ENCODE peak calls at places on chromosomes 16 and 17, in seven cellular contexts. A is nephron progenitor cell, H is NCI-H2081 treated with DMSO at 0.1 percent for 48 hours, K is germinal center, R is skeletal muscle cell, I is NCI-H2029 treated with DMSO at 0.1 percent for 48 hours, V is hypothalamus. Z is an unnamed sample.

GRCh38 chr17:72717676-72718075 is 374.8 kb downstream of the SLC39A11 start:
- DNase-seq in I (no peak), A (no peak), H (no peak), V (no peak), R (no peak), K (no peak), Z (no peak)

GRCh38 chr17:61204456-61204855 is 195.2 kb upstream of the TBX2 start:
- DNase-seq in H (no peak), R (no peak), A (no peak), K (no peak), I (no peak), V (no peak), Z (no peak)

GRCh38 chr16:726188-726437 is 130 bp downstream of the CCDC78 start:
- DNase-seq in R (no peak), A (no peak), H (no peak), V (no peak), K (no peak), I (no peak), Z (no peak)

GRCh38 chr17:301681-302299 is 50.8 kb downstream of the RPH3AL start:
- DNase-seq in K (no peak), H (no peak), R (peak), I (no peak), V (no peak), A (no peak), Z (no peak)

GRCh38 chr17:2946130-2946529 is 117.3 kb downstream of the OR1D5 start:
- DNase-seq in H (no peak), A (no peak), R (no peak), V (no peak), I (no peak), K (no peak), Z (no peak)

GRCh38 chr16:80263181-80263823 is 277.5 kb upstream of the DYNLRB2 start:
- DNase-seq in V (no peak), I (no peak), H (no peak), K (no peak), A (no peak), R (no peak), Z (no peak)

GRCh38 chr17:73591278-73592078 is 52.8 kb downstream of the SDK2 start:
- DNase-seq in V (no peak), I (no peak), H (no peak), R (no peak), K (peak), A (no peak), Z (no peak)

GRCh38 chr17:31072186-31072585 is 22.6 kb upstream of the NF1 start:
- DNase-seq in R (no peak), I (no peak), V (no peak), K (no peak), H (no peak), A (no peak), Z (no peak)

GRCh38 chr16:5350118-5350517 is 252.5 kb upstream of the EEF2KMT start:
- DNase-seq in K (no peak), R (no peak), V (no peak), I (no peak), A (no peak), H (no peak), Z (no peak)

GRCh38 chr17:20930065-20930760 is 112.6 kb downstream of the USP22 start:
- DNase-seq in V (no peak), H (no peak), A (no peak), K (no peak), R (no peak), I (no peak), Z (no peak)

GRCh38 chr17:19274893-19275292 is 37.7 kb downstream of the EPN2 start:
- DNase-seq in K (no peak), H (no peak), I (no peak), V (no peak), R (no peak), A (no peak), Z (no peak)

GRCh38 chr16:51753382-51753781 is 602.3 kb upstream of the SALL1 start:
- DNase-seq in H (no peak), A (no peak), R (no peak), K (no peak), V (no peak), I (no peak), Z (no peak)

GRCh38 chr16:82011199-82011641 is at the start of gene SDR42E1:
- DNase-seq in A (no peak), R (no peak), K (peak), V (no peak), I (peak), H (peak), Z (peak)

GRCh38 chr16:51150894-51151320 is at the start of gene SALL1:
- DNase-seq in K (no peak), I (no peak), A (peak), V (no peak), R (no peak), H (no peak), Z (no peak)

GRCh38 chr16:74487634-74488495 is 66.6 kb upstream of the CLEC18B start:
- DNase-seq in V (no peak), A (no peak), K (no peak), I (no peak), H (peak), R (no peak), Z (no peak)

GRCh38 chr17:7114875-7115614 is 423 bp upstream of the ASGR2 start:
- DNase-seq in R (no peak), I (no peak), V (no peak), K (no peak), H (no peak), A (no peak), Z (peak)

GRCh38 chr17:31357831-31358400 is 33.6 kb upstream of the RAB11FIP4 start:
- DNase-seq in H (peak), K (no peak), A (no peak), R (no peak), I (peak), V (no peak), Z (no peak)

GRCh38 chr17:2055494-2056220 is 754 bp downstream of the HIC1 start:
- DNase-seq in K (peak), V (no peak), H (no peak), I (no peak), A (peak), R (no peak), Z (no peak)

Z was measured in HuH-7.5.